ENCODE peak calls at places on chromosome 20, in six cellular contexts. O, Y, S, U, J and C are unnamed samples.

GRCh38 chr20:62623488-62624324 is 18.6 kb upstream of the SLCO4A1 start:
- DNase-seq in O (peak), Y (peak), S (peak), U (peak), J (peak), C (peak)

GRCh38 chr20:48205786-48206185 is 420.5 kb upstream of the SULF2 start:
- DNase-seq in O (no peak), Y (no peak), S (no peak), U (no peak), J (no peak), C (no peak)

GRCh38 chr20:641516-641913 is 11.5 kb downstream of the SRXN1 start:
- DNase-seq in O (peak), Y (no peak), S (peak), U (peak), J (no peak), C (no peak)

GRCh38 chr20:3929713-3930060 is 40.5 kb downstream of the PANK2 start:
- DNase-seq in O (no peak), Y (no peak), S (no peak), U (no peak), J (no peak), C (no peak)

GRCh38 chr20:39070484-39071231 is 108.5 kb downstream of the DHX35 start:
- DNase-seq in O (peak), Y (no peak), S (no peak), U (no peak), J (no peak), C (no peak)

GRCh38 chr20:64080013-64080812 is at the start of gene OPRL1:
- DNase-seq in O (no peak), Y (no peak), S (no peak), U (no peak), J (peak), C (no peak)

GRCh38 chr20:25076201-25076600 is 5.7 kb downstream of the VSX1 start:
- DNase-seq in O (no peak), Y (no peak), S (no peak), U (no peak), J (no peak), C (no peak)

GRCh38 chr20:63224272-63225081 is 8.5 kb upstream of the YTHDF1 start:
- DNase-seq in O (peak), Y (no peak), S (peak), U (peak), J (no peak), C (no peak)

GRCh38 chr20:41704896-41705295 is 86.7 kb upstream of the CHD6 start:
- DNase-seq in O (no peak), Y (no peak), S (no peak), U (no peak), J (no peak), C (no peak)

GRCh38 chr20:3857405-3857804 is 10.8 kb downstream of the MAVS start:
- DNase-seq in O (no peak), Y (no peak), S (no peak), U (no peak), J (no peak), C (no peak)

GRCh38 chr20:37627767-37628130 is 66.1 kb upstream of the CTNNBL1 start:
- DNase-seq in O (no peak), Y (no peak), S (no peak), U (no peak), J (no peak), C (no peak)

GRCh38 chr20:6007094-6007528 is 46.7 kb downstream of the LRRN4 start:
- DNase-seq in O (peak), Y (no peak), S (peak), U (peak), J (no peak), C (no peak)

GRCh38 chr20:57414867-57415592 is 23.8 kb downstream of the RBM38 start:
- DNase-seq in O (no peak), Y (no peak), S (peak), U (no peak), J (no peak), C (no peak)

GRCh38 chr20:17570347-17571152 is 675 bp downstream of the DSTN start:
- DNase-seq in O (peak), Y (no peak), S (peak), U (peak), J (peak), C (no peak)

GRCh38 chr20:46040902-46041535 is 12.0 kb downstream of the SLC12A5 start:
- DNase-seq in O (peak), Y (no peak), S (peak), U (no peak), J (peak), C (peak)

DNA sequence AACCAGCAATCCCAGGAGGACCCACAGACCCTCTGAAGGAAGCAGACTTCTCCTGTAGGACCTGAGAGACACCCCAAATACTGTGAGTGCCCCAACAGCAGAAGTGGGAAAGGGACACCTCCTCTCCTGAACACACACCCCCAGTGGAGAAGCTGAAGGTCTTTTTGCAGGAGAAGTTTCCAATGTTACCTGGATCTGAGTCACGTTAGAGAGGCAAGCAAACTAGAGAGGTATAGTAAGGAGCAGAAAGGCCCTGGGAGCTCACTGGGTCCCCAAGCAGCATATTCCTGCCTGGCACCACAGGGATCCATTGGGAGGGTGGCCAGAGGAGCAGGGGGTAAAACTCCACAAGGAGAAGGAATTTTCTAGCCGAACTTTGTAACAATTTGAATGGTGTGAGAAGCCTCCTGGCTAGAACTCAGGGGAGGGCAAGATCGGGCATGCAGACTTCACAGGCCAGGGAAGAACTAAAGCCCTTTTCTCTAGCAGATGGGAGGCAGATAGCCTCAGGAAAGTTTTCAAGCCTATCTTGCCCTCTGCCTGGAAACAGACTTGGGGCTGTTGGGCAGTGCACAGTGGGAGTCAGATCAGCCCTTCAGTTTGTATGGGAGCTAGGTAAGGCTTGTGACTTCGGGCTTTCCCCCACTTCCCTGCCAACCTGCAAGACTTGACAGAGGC is 68.2 kb upstream of the SSTR4 start:
- DNase-seq in O (no peak), Y (no peak), S (no peak), U (no peak), J (no peak), C (no peak)
- TF ChIP-seq GABPA in O (no peak), Y (no peak), S (no peak), U (no peak), J (no peak), C (no peak)

GRCh38 chr20:33883164-33883563 is 72.0 kb downstream of the CHMP4B start:
- DNase-seq in O (no peak), Y (peak), S (no peak), U (no peak), J (no peak), C (no peak)
- TF ChIP-seq CTCF in O (no peak), Y (no peak), S (no peak), U (no peak), J (no peak), C (no peak)

GRCh38 chr20:51303731-51304670 is 238.5 kb downstream of the NFATC2 start:
- DNase-seq in O (no peak), Y (no peak), S (no peak), U (no peak), J (no peak), C (no peak)

GRCh38 chr20:51305316-51306052 is 237.0 kb downstream of the NFATC2 start:
- DNase-seq in O (no peak), Y (no peak), S (no peak), U (no peak), J (no peak), C (no peak)

GRCh38 chr20:51306521-51307358 is 235.8 kb downstream of the NFATC2 start:
- DNase-seq in O (peak), Y (no peak), S (peak), U (peak), J (peak), C (peak)

GRCh38 chr20:51309128-51309527 is 233.4 kb downstream of the NFATC2 start:
- DNase-seq in O (no peak), Y (no peak), S (no peak), U (no peak), J (no peak), C (no peak)

DNA sequence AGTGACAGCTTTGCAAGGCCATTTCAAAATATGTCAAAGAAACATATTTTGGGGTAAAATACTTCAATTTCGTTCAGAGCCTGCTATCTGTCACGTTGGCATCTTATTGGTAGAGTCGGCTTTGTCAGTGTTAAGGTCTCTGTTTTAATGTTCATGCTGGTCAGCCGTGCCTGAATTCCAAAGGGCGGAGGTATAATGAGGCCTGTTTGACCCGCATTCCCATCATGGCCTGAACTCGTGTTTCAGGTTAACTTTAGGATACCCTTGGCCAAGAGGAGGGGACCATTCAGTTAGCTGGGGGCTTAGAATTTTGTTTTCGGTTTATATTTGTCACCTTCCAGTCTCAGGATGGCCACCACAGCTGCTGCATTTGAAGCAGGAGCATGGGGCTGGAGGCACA is 236.4 kb downstream of the NFATC2 start:
- DNase-seq in O (no peak), Y (no peak), S (no peak), U (no peak), J (no peak), C (no peak)
- H3K27ac ChIP-seq in O (no peak), Y (no peak), S (no peak), U (no peak), J (no peak), C (no peak)

GRCh38 chr20:10554285-10554684 is 119.2 kb downstream of the SLX4IP start:
- DNase-seq in O (no peak), Y (no peak), S (no peak), U (no peak), J (no peak), C (no peak)

GRCh38 chr20:10557685-10558084 is 116.1 kb downstream of the JAG1 start:
- DNase-seq in O (no peak), Y (no peak), S (no peak), U (no peak), J (no peak), C (no peak)

GRCh38 chr20:10555393-10555792 is 118.4 kb downstream of the JAG1 start:
- DNase-seq in O (no peak), Y (no peak), S (no peak), U (no peak), J (no peak), C (no peak)

GRCh38 chr20:10556519-10557083 is 117.2 kb downstream of the JAG1 start:
- DNase-seq in O (no peak), Y (no peak), S (no peak), U (no peak), J (no peak), C (no peak)

GRCh38 chr20:10555865-10556308 is 117.9 kb downstream of the JAG1 start:
- DNase-seq in O (peak), Y (no peak), S (no peak), U (no peak), J (no peak), C (no peak)
- TF ChIP-seq GABPA in O (no peak), Y (no peak), S (no peak), U (no peak), J (no peak), C (no peak)

DNA sequence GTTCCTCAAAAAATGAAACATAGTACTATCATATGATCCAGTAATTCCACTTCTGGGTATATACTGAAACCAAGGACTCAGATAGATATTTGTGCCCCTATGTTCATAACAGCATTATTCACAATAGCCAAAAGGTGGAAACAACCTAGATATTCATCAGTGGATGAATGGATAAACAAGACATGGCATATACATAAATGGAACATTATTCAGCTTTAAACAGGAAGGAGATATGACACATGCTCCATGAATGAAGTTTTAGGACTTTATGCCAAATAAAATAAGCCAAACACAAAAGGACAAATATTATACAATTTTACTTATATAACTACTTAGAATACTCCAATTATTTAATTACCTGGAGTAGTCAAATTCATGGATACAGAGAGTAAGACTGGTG is 16.4 kb downstream of the PLCB1 start:
- DNase-seq in O (no peak), Y (no peak), S (no peak), U (no peak), J (no peak), C (no peak)
- TF ChIP-seq CTCF in O (no peak), Y (no peak), S (no peak), U (no peak), J (no peak), C (no peak)